ENCODE peak calls at places on chromosomes 5 and 9, in six cellular contexts. P is HepG2, Q is HCT116, V is H1, S is K562, I is GM12878. E is an unnamed sample.

GRCh38 chr5:87410941-87411340 is 1.8 kb downstream of the CCNH start:
- DNase-seq in P (no peak), Q (no peak), V (no peak), S (no peak), I (no peak), E (no peak)

GRCh38 chr5:177369050-177369912 is 11.6 kb downstream of the RGS14 start:
- DNase-seq in P (no peak), Q (no peak), V (no peak), S (no peak), I (no peak), E (no peak)

GRCh38 chr5:55096860-55097259 is 5.6 kb upstream of the GZMA start:
- DNase-seq in P (no peak), Q (no peak), V (no peak), S (no peak), I (no peak), E (no peak)

GRCh38 chr5:15850536-15850935 is 329.1 kb downstream of the MARCHF11 start:
- DNase-seq in P (no peak), Q (no peak), V (no peak), S (no peak), I (no peak), E (no peak)

GRCh38 chr5:35672995-35673394 is 55.3 kb downstream of the SPEF2 start:
- DNase-seq in P (no peak), Q (no peak), V (no peak), S (no peak), I (no peak), E (no peak)

GRCh38 chr9:114619205-114619758 is 8.2 kb downstream of the TMEM268 start:
- DNase-seq in P (no peak), Q (no peak), V (no peak), S (no peak), I (no peak), E (no peak)

GRCh38 chr5:66207800-66208561 is 63.9 kb downstream of the SREK1 start:
- DNase-seq in P (no peak), Q (no peak), V (no peak), S (no peak), I (no peak), E (no peak)

GRCh38 chr5:138654281-138654867 is 79.2 kb upstream of the HSPA9 start:
- DNase-seq in P (no peak), Q (no peak), V (no peak), S (no peak), I (peak; percentile 75), E (no peak)

GRCh38 chr9:14309403-14309802 is 4.5 kb downstream of the NFIB start:
- DNase-seq in P (no peak), Q (no peak), V (no peak), S (no peak), I (no peak), E (no peak)

GRCh38 chr9:136546697-136547481 is 1.0 kb upstream of the NOTCH1 start:
- DNase-seq in P (no peak), Q (no peak), V (no peak), S (no peak), I (no peak), E (no peak)

GRCh38 chr5:76790632-76791290 is 28.1 kb upstream of the F2RL1 start:
- DNase-seq in P (peak; percentile 76), Q (peak; percentile 95), V (no peak), S (no peak), I (no peak), E (no peak)

GRCh38 chr9:89218040-89218928 is 39.7 kb upstream of the SHC3 start:
- DNase-seq in P (no peak), Q (no peak), V (no peak), S (no peak), I (no peak), E (no peak)

GRCh38 chr9:73157811-73158210 is 6.1 kb downstream of the ANXA1 start:
- DNase-seq in P (no peak), Q (no peak), V (no peak), S (no peak), I (no peak), E (no peak)

GRCh38 chr5:90792725-90793124 is 234.1 kb downstream of the ADGRV1 start:
- DNase-seq in P (no peak), Q (no peak), V (no peak), S (no peak), I (no peak), E (no peak)

GRCh38 chr9:37988602-37989001 is 80.4 kb downstream of the SHB start:
- DNase-seq in P (no peak), Q (no peak), V (no peak), S (no peak), I (no peak), E (no peak)

GRCh38 chr9:93267681-93268505 is 84.0 kb downstream of the WNK2 start:
- DNase-seq in P (no peak), Q (no peak), V (no peak), S (no peak), I (no peak), E (no peak)
- TF ChIP-seq ZNF274 in P (no peak), Q (no peak), V (no peak), S (no peak), I (no peak), E (no peak)

GRCh38 chr5:11792621-11793020 is 111.6 kb downstream of the CTNND2 start:
- DNase-seq in P (no peak), Q (no peak), V (no peak), S (no peak), I (no peak), E (no peak)
- H3K4me3 ChIP-seq in P (no peak overlapping the region), Q (no peak overlapping the region), V (no peak overlapping the region), S (no peak overlapping the region), I (no peak overlapping the region), E (no peak overlapping the region)

GRCh38 chr9:130330202-130330601 is 64.6 kb downstream of the HMCN2 start:
- DNase-seq in P (no peak), Q (no peak), V (no peak), S (no peak), I (no peak), E (no peak)

GRCh38 chr9:130332384-130332926 is 66.9 kb downstream of the HMCN2 start:
- DNase-seq in P (no peak), Q (no peak), V (no peak), S (no peak), I (no peak), E (no peak)

GRCh38 chr9:130333041-130334040 is 67.8 kb downstream of the HMCN2 start:
- DNase-seq in P (no peak), Q (no peak), V (no peak), S (no peak), I (no peak), E (no peak)

GRCh38 chr9:130331061-130331460 is 65.5 kb downstream of the HMCN2 start:
- DNase-seq in P (no peak), Q (no peak), V (no peak), S (no peak), I (no peak), E (no peak)

GRCh38 chr9:130331573-130331972 is 66.0 kb downstream of the HMCN2 start:
- DNase-seq in P (no peak), Q (no peak), V (no peak), S (no peak), I (no peak), E (peak; percentile 38)
- TF ChIP-seq YY1 in P (no peak), Q (no peak), V (no peak), S (no peak), I (no peak), E (no peak)

DNA sequence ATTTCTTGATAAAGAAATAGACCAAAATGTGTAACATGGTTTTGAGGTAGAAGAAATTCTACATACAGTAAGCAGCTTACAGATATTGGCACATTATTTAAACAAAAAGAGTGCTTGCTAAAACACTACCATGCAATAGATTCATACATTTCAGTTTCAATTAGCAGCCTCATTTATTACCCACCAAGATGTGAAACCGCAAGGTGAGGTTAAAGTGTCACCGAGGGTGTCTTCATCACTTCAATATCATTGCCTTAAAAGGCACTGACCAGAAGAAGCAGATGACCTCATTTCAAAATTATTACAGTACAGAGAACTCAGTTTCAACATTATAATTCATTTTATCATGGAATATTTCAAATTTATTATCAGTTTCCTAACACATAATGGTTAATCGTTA is 302.2 kb downstream of the ISL1 start:
- DNase-seq in P (no peak), Q (no peak), V (no peak), S (no peak), I (no peak), E (no peak)
- TF ChIP-seq ZNF274 in P (no peak), Q (no peak), V (no peak), S (no peak), I (no peak), E (no peak)